ENCODE peak calls at places on chromosomes 4 and X, in five cellular contexts. F, L, G, M and H are unnamed samples.

GRCh38 chr4:24172406-24172805 is 282.6 kb upstream of the PPARGC1A start:
- DNase-seq in G (no peak), M (no peak), L (no peak), F (no peak), H (no peak)

GRCh38 chrX:119455264-119455663 is 13.0 kb upstream of the SLC25A5 start:
- DNase-seq in F (no peak), L (no peak), M (no peak), G (no peak), H (no peak)

GRCh38 chr4:117447925-117448324 is 362.5 kb upstream of the TRAM1L1 start:
- DNase-seq in L (no peak), M (no peak), F (peak; percentile 31), G (peak; percentile 2), H (no peak)

GRCh38 chr4:162126754-162127153 is 37.0 kb downstream of the FSTL5 start:
- DNase-seq in F (no peak), G (no peak), L (no peak), M (no peak), H (no peak)

GRCh38 chrX:10929747-10930146 is 181.4 kb upstream of the HCCS start:
- DNase-seq in G (no peak), L (no peak), F (no peak), M (no peak), H (no peak)

GRCh38 chrX:5876984-5877655 is 351.5 kb downstream of the NLGN4X start:
- DNase-seq in F (peak; percentile 17), G (no peak), M (no peak), L (peak; percentile 6), H (no peak)

GRCh38 chr4:38204317-38205060 is 244.3 kb downstream of the PTTG2 start:
- DNase-seq in M (no peak), L (no peak), G (no peak), F (no peak), H (no peak)

GRCh38 chrX:123138473-123138872 is 45.6 kb upstream of the GRIA3 start:
- DNase-seq in F (no peak), L (no peak), G (no peak), M (no peak), H (no peak)

GRCh38 chr4:17275836-17276235 is 236.1 kb downstream of the QDPR start:
- DNase-seq in G (no peak), F (no peak), M (no peak), L (no peak), H (no peak)

GRCh38 chr4:158895797-158896442 is 127.1 kb downstream of the FNIP2 start:
- DNase-seq in L (no peak), G (no peak), M (peak; percentile 9), F (peak; percentile 7), H (no peak)

GRCh38 chrX:103726477-103726876 is 15.8 kb downstream of the TMEM31 start:
- DNase-seq in M (no peak), F (no peak), L (no peak), G (no peak), H (no peak)

GRCh38 chrX:112641449-112641848 is 38.3 kb downstream of the LHFPL1 start:
- DNase-seq in L (peak; percentile 9), G (no peak), M (no peak), F (no peak), H (no peak)

GRCh38 chr4:93396274-93396673 is 432.3 kb upstream of the ATOH1 start:
- DNase-seq in F (no peak), L (no peak), M (no peak), G (no peak), H (no peak)

GRCh38 chr4:103021120-103021519 is 1.6 kb upstream of the SLC9B1 start:
- DNase-seq in F (no peak), M (no peak), L (no peak), G (no peak), H (no peak)

GRCh38 chr4:2934077-2934812 is 29.0 kb downstream of the NOP14 start:
- DNase-seq in L (peak; percentile 69), F (peak; percentile 28), M (no peak), G (peak; percentile 58), H (no peak)

GRCh38 chrX:2629316-2630168 is 61.6 kb upstream of the CD99 start:
- DNase-seq in L (no peak), M (no peak), G (no peak), F (peak; percentile 94), H (no peak)